ENCODE peak calls at places on chromosomes 1 and 21, in six cellular contexts. W is adrenal gland; S is IMR-90; F is cardiac muscle cell; V is ascending aorta; E is CD8-positive, alpha-beta T cell. Y is an unnamed sample.

GRCh38 chr1:246632584-246633168 is 66.4 kb downstream of the CNST start:
- DNase-seq in V (no peak), F (peak; percentile 38), E (no peak), W (no peak), S (peak; percentile 88), Y (no peak)

GRCh38 chr1:3902111-3902511 is 2.0 kb upstream of the C1orf174 start:
- DNase-seq in F (no peak), V (no peak), E (peak; percentile 39), S (no peak), W (no peak), Y (no peak)

GRCh38 chr1:165034136-165034535 is 322.4 kb downstream of the LMX1A start:
- DNase-seq in W (no peak), F (no peak), S (no peak), E (no peak), V (no peak), Y (no peak)

GRCh38 chr1:41851589-41851988 is 67.1 kb downstream of the HIVEP3 start:
- DNase-seq in E (no peak), V (no peak), F (peak; percentile 73), S (peak; percentile 86), W (no peak), Y (no peak)

GRCh38 chr1:219124163-219124562 is 49.5 kb upstream of the LYPLAL1 start:
- DNase-seq in W (no peak), V (no peak), E (no peak), S (no peak), F (no peak), Y (no peak)

GRCh38 chr1:205942631-205943159 is 561 bp downstream of the SLC26A9 start:
- DNase-seq in E (no peak), W (no peak), F (no peak), V (no peak), S (no peak), Y (no peak)

GRCh38 chr1:201335901-201336300 is 41.6 kb downstream of the TNNT2 start:
- DNase-seq in S (no peak), W (no peak), F (no peak), E (no peak), V (no peak), Y (no peak)

GRCh38 chr1:94643776-94644175 is 102.2 kb upstream of the F3 start:
- DNase-seq in V (no peak), S (no peak), F (no peak), W (no peak), E (no peak), Y (peak; percentile 52)

GRCh38 chr1:67833595-67833926 is 294 bp upstream of the GNG12 start:
- DNase-seq in E (no peak), F (no peak), V (no peak), W (no peak), S (peak; percentile 61), Y (no peak)

GRCh38 chr1:32239790-32240139 is 7.3 kb upstream of the FAM167B start:
- DNase-seq in E (no peak), W (peak; percentile 72), V (no peak), F (no peak), S (no peak), Y (no peak)

GRCh38 chr1:22880174-22880601 is 92.5 kb downstream of the LACTBL1 start:
- DNase-seq in S (peak; percentile 70), V (no peak), F (peak; percentile 45), W (no peak), E (no peak), Y (no peak)

GRCh38 chr1:43449708-43450069 is 4.0 kb downstream of the HYI start:
- DNase-seq in V (no peak), E (no peak), W (peak; percentile 52), F (no peak), S (no peak), Y (no peak)

GRCh38 chr1:157770442-157771043 is 6.4 kb downstream of the FCRL2 start:
- DNase-seq in F (no peak), S (peak; percentile 1), W (no peak), E (no peak), V (no peak), Y (no peak)

GRCh38 chr1:211829343-211830054 is 1.1 kb downstream of the LPGAT1 start:
- DNase-seq in W (peak; percentile 82), E (no peak), S (no peak), V (no peak), F (peak; percentile 17), Y (peak; percentile 48)

GRCh38 chr21:36908260-36908908 is 58.1 kb downstream of the HLCS start:
- DNase-seq in V (no peak), S (peak; percentile 36), F (peak; percentile 21), W (no peak), E (no peak), Y (no peak)

GRCh38 chr1:204751883-204752687 is 66.5 kb upstream of the LRRN2 start:
- DNase-seq in W (no peak), F (no peak), S (no peak), V (no peak), E (no peak), Y (peak; percentile 62)

GRCh38 chr1:233114159-233114558 is 163.7 kb downstream of the NTPCR start:
- DNase-seq in V (no peak), S (peak; percentile 55), W (no peak), E (no peak), F (peak; percentile 65), Y (no peak)

GRCh38 chr1:6178751-6179563 is 1.2 kb downstream of the CHD5 start:
- DNase-seq in E (no peak), F (no peak), S (no peak), W (no peak), V (no peak), Y (no peak)

GRCh38 chr1:40630488-40631223 is 34.8 kb downstream of the RIMS3 start:
- DNase-seq in W (peak; percentile 81), S (peak; percentile 19), V (no peak), F (peak; percentile 49), E (peak; percentile 37), Y (peak; percentile 9)

GRCh38 chr1:161013591-161014513 is 7.1 kb downstream of the F11R start:
- DNase-seq in E (peak; percentile 73), V (peak; percentile 72), S (peak; percentile 85), F (peak; percentile 98), W (peak; percentile 97), Y (peak; percentile 100)

DNA sequence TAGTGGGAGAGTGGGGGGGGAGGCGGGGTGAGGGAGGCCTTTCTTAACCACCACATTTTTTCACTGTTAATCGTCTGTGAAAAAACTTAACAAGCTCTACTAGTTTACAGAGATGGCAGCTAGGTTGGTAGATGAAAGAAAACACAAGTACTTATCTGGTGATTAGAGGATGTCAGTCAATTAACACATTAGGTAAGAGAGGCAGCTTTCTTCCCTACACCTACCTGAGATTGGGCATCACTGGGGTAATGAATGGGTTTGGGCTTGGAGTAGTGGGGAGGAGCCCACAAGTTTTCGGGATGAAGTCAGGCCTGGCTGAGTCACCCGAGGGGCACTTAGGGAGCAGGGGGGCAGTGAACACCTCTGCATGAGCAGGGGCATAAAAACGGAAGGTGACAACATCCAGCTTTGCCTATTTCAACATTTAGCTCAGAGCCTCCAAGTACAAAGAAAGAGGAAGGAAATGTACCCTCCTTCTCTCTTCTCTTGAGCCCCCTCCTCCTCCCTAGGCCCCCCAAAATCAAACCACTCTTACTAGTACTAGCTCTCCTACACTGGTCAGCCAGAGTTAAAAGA is 2.5 kb downstream of the LBR start:
- DNase-seq in F (peak; percentile 41), E (no peak), V (no peak), S (peak; percentile 48), W (no peak), Y (no peak)
- H3K4me3 ChIP-seq in F (no peak overlapping the region), E (peak overlapping the region; percentile 80), V (no peak overlapping the region), S (no peak overlapping the region), W (no peak overlapping the region), Y (no peak overlapping the region)

GRCh38 chr1:47469910-47470309 is 32.1 kb downstream of the FOXD2 start:
- DNase-seq in E (no peak), W (no peak), F (no peak), S (no peak), V (no peak), Y (no peak)

GRCh38 chr1:47471163-47471562 is 33.3 kb downstream of the FOXD2 start:
- DNase-seq in S (no peak), W (no peak), E (no peak), V (no peak), F (peak; percentile 10), Y (no peak)

GRCh38 chr1:47465605-47466004 is 27.8 kb downstream of the FOXD2 start:
- DNase-seq in W (no peak), S (no peak), F (no peak), E (no peak), V (no peak), Y (no peak)

GRCh38 chr1:47469405-47469759 is 31.5 kb downstream of the FOXD2 start:
- DNase-seq in F (peak; percentile 10), V (no peak), S (no peak), E (no peak), W (no peak), Y (no peak)

DNA sequence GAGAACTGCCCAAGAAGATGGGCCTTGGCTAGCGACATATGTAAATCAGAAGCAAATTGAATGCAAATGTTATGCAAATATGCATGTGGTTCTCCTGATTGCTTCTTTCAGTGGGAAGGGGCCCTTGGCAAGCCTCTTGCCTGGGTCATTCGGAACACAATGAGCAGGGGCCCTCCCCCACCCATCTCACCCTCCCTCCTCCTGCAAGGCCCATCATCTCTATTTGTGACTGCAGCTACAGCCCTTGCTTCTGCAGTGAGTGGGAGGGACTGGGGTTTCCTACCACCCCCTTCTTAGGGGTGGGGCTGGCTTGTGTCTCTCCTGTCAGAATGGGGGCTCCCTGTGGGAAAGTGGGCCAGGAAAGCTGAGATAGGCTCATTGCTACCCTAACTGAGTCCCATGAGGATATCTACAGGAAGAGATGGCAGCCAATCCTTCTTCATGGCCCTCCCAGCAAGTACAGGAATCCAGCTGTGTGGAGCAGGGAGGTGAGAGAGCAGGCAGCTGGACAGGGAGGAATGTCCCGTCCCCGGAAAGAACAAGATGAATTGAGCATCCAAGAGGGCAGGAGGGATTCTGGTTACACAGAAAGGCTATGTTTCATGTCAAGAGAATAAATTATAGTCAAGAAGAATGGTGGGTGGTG is 31.0 kb downstream of the FOXD2 start:
- DNase-seq in V (no peak), W (no peak), E (no peak), S (no peak), F (no peak), Y (no peak)
- H3K27ac ChIP-seq in V (no peak overlapping the region), W (no peak overlapping the region), E (no peak overlapping the region), S (no peak overlapping the region), F (no peak overlapping the region), Y (no peak overlapping the region)

DNA sequence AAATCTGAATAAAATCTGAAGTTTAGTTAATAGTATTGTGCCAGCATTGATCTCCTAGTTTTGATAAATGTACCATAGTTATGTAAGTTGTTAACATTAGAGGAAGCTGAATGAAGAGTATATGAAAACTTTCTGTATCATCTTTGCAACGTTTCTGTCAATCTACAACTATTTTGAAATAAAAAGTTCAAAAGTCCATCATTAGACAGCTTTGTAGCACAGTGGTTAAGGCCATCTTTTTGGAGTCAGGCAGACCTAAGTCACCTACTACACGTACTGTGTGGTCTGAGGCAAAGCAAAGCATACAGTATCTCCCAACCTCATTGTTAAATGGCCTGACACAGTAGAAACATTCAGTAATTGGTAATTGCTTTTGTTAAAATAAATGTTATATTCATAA is 47.9 kb upstream of the ATP1A1 start:
- DNase-seq in S (no peak), F (no peak), E (no peak), V (no peak), W (no peak), Y (no peak)
- H3K36me3 ChIP-seq in S (no peaks in the 10 kb centered on the region), F (no peaks in the 10 kb centered on the region), E (no peaks in the 10 kb centered on the region), V (no peaks in the 10 kb centered on the region), W (no peaks in the 10 kb centered on the region), Y (no peaks in the 10 kb centered on the region)

DNA sequence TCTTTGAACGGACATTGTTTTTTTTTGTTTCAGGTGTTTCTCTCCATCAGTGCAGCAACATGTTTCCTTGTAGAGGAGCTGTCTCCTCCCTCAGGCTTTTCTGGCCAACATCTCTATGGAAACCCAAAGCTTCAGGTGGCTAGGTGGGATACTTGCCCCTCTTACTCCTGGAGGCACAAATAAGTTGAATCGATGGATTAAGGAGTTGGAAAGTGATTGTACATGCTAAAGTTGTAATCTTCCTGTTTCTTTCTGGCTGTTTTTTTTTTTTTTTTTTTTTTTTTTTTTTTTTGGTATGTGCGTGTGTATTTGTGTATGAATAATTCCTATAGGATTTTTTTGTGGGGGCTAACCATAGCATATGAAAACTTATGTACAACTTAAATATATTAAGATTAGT is 10.6 kb downstream of the USP25 start:
- DNase-seq in E (no peak), W (no peak), S (no peak), F (no peak), V (no peak), Y (no peak)
- H3K4me3 ChIP-seq in E (no peak overlapping the region), W (no peak overlapping the region), S (no peak overlapping the region), F (no peak overlapping the region), V (no peak overlapping the region), Y (no peak overlapping the region)

Y was measured in small intestine.